ENCODE peak calls at places on chromosomes 7 and 10, in four cellular contexts. One of them, this sample, is unnamed.

GRCh38 chr10:37680716-37681616 is 176.4 kb downstream of the ZNF248 start:
- DNase-seq in lower leg skin: no peak
- DNase-seq in cardiac muscle cell: no peak
- DNase-seq in lung: no peak
- DNase-seq in this sample: no peak

GRCh38 chr7:115113776-115114175 is 191.9 kb downstream of the MDFIC start:
- DNase-seq in lower leg skin: no peak
- DNase-seq in lung: no peak
- DNase-seq in cardiac muscle cell: no peak
- DNase-seq in this sample: no peak

GRCh38 chr10:17428616-17429097 is 25.7 kb downstream of the ST8SIA6 start:
- DNase-seq in cardiac muscle cell: no peak
- DNase-seq in lower leg skin: no peak
- DNase-seq in lung: no peak
- DNase-seq in this sample: no peak

GRCh38 chr10:102652170-102652926 is 8.1 kb downstream of the TRIM8 start:
- DNase-seq in lower leg skin: no peak
- DNase-seq in lung: no peak
- DNase-seq in cardiac muscle cell: no peak
- DNase-seq in this sample: no peak

GRCh38 chr10:119341236-119342016 is 134.1 kb downstream of the GRK5 start:
- DNase-seq in lower leg skin: no peak
- DNase-seq in cardiac muscle cell: peak
- DNase-seq in lung: no peak
- DNase-seq in this sample: no peak

GRCh38 chr7:125059861-125060456 is 130.3 kb upstream of the POT1 start:
- DNase-seq in lower leg skin: no peak
- DNase-seq in lung: no peak
- DNase-seq in cardiac muscle cell: no peak
- DNase-seq in this sample: no peak

GRCh38 chr7:100577103-100577502 is 3.4 kb upstream of the SAP25 start:
- DNase-seq in cardiac muscle cell: no peak
- DNase-seq in lung: no peak
- DNase-seq in lower leg skin: no peak
- DNase-seq in this sample: no peak

GRCh38 chr10:98411166-98411565 is 3.8 kb downstream of the PYROXD2 start:
- DNase-seq in cardiac muscle cell: no peak
- DNase-seq in lung: no peak
- DNase-seq in lower leg skin: no peak
- DNase-seq in this sample: no peak

GRCh38 chr7:5636914-5637313 is 144.5 kb downstream of the RNF216 start:
- DNase-seq in cardiac muscle cell: no peak
- DNase-seq in lung: no peak
- DNase-seq in lower leg skin: peak
- DNase-seq in this sample: no peak

GRCh38 chr7:34136698-34137097 is 231.4 kb downstream of the BMPER start:
- DNase-seq in cardiac muscle cell: no peak
- DNase-seq in lower leg skin: no peak
- DNase-seq in lung: no peak
- DNase-seq in this sample: no peak

GRCh38 chr7:10956528-10956927 is 17.1 kb upstream of the PHF14 start:
- DNase-seq in lower leg skin: no peak
- DNase-seq in lung: no peak
- DNase-seq in cardiac muscle cell: no peak
- DNase-seq in this sample: no peak

GRCh38 chr7:47968852-47969774 is 10.3 kb downstream of the HUS1 start:
- DNase-seq in lung: peak
- DNase-seq in cardiac muscle cell: peak
- DNase-seq in lower leg skin: no peak
- DNase-seq in this sample: peak

GRCh38 chr7:139539231-139539630 is 15.7 kb downstream of the CLEC2L start:
- DNase-seq in lower leg skin: no peak
- DNase-seq in lung: no peak
- DNase-seq in cardiac muscle cell: no peak
- DNase-seq in this sample: no peak

GRCh38 chr10:130615463-130615862 is 479.3 kb downstream of the GLRX3 start:
- DNase-seq in lower leg skin: no peak
- DNase-seq in cardiac muscle cell: peak
- DNase-seq in lung: no peak
- DNase-seq in this sample: no peak

GRCh38 chr10:14779053-14779649 is 4.5 kb upstream of the FAM107B start:
- DNase-seq in cardiac muscle cell: no peak
- DNase-seq in lower leg skin: no peak
- DNase-seq in lung: no peak
- DNase-seq in this sample: no peak

GRCh38 chr7:112596260-112596659 is 115.5 kb downstream of the LSMEM1 start:
- DNase-seq in cardiac muscle cell: no peak
- DNase-seq in lower leg skin: no peak
- DNase-seq in lung: no peak
- DNase-seq in this sample: no peak

GRCh38 chr7:30510124-30511074 is 5.8 kb upstream of the GGCT start:
- DNase-seq in cardiac muscle cell: peak
- DNase-seq in lung: no peak
- DNase-seq in lower leg skin: no peak
- DNase-seq in this sample: no peak

GRCh38 chr10:74851834-74852233 is 25.4 kb downstream of the KAT6B start:
- DNase-seq in lung: no peak
- DNase-seq in cardiac muscle cell: no peak
- DNase-seq in lower leg skin: no peak
- DNase-seq in this sample: no peak

GRCh38 chr10:91935886-91936285 is 12.3 kb downstream of the BTAF1 start:
- DNase-seq in cardiac muscle cell: no peak
- DNase-seq in lower leg skin: no peak
- DNase-seq in lung: no peak
- DNase-seq in this sample: no peak

GRCh38 chr7:143214789-143215679 is 6.8 kb upstream of the TAS2R40 start:
- DNase-seq in cardiac muscle cell: peak
- DNase-seq in lower leg skin: peak
- DNase-seq in lung: peak
- DNase-seq in this sample: no peak

GRCh38 chr7:92809397-92810241 is 26.8 kb downstream of the CDK6 start:
- DNase-seq in lung: peak
- DNase-seq in lower leg skin: peak
- DNase-seq in cardiac muscle cell: peak
- DNase-seq in this sample: peak

GRCh38 chr10:12416396-12417090 is 67.2 kb downstream of the CAMK1D start:
- DNase-seq in lung: no peak
- DNase-seq in lower leg skin: no peak
- DNase-seq in cardiac muscle cell: no peak
- DNase-seq in this sample: no peak

GRCh38 chr7:19294629-19295028 is 149.4 kb upstream of the FERD3L start:
- DNase-seq in lung: no peak
- DNase-seq in lower leg skin: no peak
- DNase-seq in cardiac muscle cell: no peak
- DNase-seq in this sample: no peak

GRCh38 chr7:149196705-149197171 is 1.4 kb downstream of the ZNF282 start:
- DNase-seq in lower leg skin: no peak
- DNase-seq in lung: no peak
- DNase-seq in cardiac muscle cell: peak
- DNase-seq in this sample: no peak

GRCh38 chr10:3698312-3698711 is 86.7 kb downstream of the KLF6 start:
- DNase-seq in cardiac muscle cell: no peak
- DNase-seq in lung: no peak
- DNase-seq in lower leg skin: no peak
- DNase-seq in this sample: no peak

GRCh38 chr7:95687759-95688343 is 84.5 kb upstream of the DYNC1I1 start:
- DNase-seq in cardiac muscle cell: peak
- DNase-seq in lung: no peak
- DNase-seq in lower leg skin: no peak
- DNase-seq in this sample: no peak

GRCh38 chr7:92932450-92932849 is 96.1 kb upstream of the CDK6 start:
- DNase-seq in cardiac muscle cell: no peak
- DNase-seq in lung: no peak
- DNase-seq in lower leg skin: no peak
- DNase-seq in this sample: no peak

GRCh38 chr10:69958232-69958902 is 94.3 kb upstream of the MACROH2A2 start:
- DNase-seq in lung: no peak
- DNase-seq in cardiac muscle cell: peak
- DNase-seq in lower leg skin: no peak
- DNase-seq in this sample: no peak

GRCh38 chr10:31467791-31468535 is 148.9 kb downstream of the ZEB1 start:
- DNase-seq in lung: no peak
- DNase-seq in lower leg skin: no peak
- DNase-seq in cardiac muscle cell: no peak
- DNase-seq in this sample: no peak

GRCh38 chr7:66682350-66683093 is 53.8 kb downstream of the KCTD7 start:
- DNase-seq in lower leg skin: no peak
- DNase-seq in lung: peak
- DNase-seq in cardiac muscle cell: peak
- DNase-seq in this sample: no peak

GRCh38 chr7:77746164-77746823 is 50.0 kb downstream of the RSBN1L start:
- DNase-seq in lung: no peak
- DNase-seq in cardiac muscle cell: no peak
- DNase-seq in lower leg skin: no peak
- DNase-seq in this sample: no peak

GRCh38 chr10:100163704-100164621 is 21.9 kb downstream of the ERLIN1 start:
- DNase-seq in cardiac muscle cell: no peak
- DNase-seq in lung: no peak
- DNase-seq in lower leg skin: no peak
- DNase-seq in this sample: no peak

DNA sequence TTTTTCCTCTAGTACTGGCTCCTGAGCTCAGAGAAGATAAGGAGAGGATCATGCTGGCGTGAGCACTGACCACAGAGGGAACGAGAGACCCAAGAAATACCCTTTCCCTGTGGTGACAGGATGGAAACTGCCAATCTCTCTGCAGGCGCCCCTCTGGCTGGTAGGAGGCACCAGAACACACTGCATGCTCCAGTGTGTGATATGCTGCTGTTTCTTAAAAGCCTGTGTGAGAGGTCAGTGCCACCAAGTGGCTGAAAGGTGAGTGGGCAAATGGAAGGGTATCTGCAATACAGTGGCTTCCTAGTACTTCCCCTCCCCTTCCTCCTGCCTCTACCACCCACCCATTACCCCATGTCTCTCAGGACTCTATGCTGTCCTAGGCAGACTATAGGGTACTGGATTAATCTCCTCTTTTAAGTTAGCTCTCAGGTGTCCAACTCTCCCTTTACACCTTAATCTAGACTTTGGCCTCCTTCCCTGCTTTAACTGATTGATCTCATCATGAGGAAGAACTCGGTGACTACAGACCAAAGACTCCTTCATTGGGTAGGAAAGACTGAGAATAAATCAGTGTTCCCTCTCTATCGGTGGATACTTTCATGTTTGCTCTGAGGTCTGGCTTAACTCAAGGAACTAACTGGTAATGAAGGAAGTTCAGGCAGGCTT is 283.6 kb downstream of the ADRA2A start:
- DNase-seq in lower leg skin: no peak
- DNase-seq in cardiac muscle cell: peak
- DNase-seq in lung: peak
- DNase-seq in this sample: no peak
- TF ChIP-seq CTCF in lower leg skin: no peak
- TF ChIP-seq CTCF in cardiac muscle cell: no peak
- TF ChIP-seq CTCF in lung: peak
- TF ChIP-seq CTCF in this sample: no peak

GRCh38 chr10:127971973-127972615 is 65.2 kb downstream of the PTPRE start:
- DNase-seq in lower leg skin: no peak
- DNase-seq in cardiac muscle cell: no peak
- DNase-seq in lung: no peak
- DNase-seq in this sample: no peak

GRCh38 chr10:127972958-127973357 is 66.1 kb downstream of the PTPRE start:
- DNase-seq in lung: no peak
- DNase-seq in lower leg skin: no peak
- DNase-seq in cardiac muscle cell: no peak
- DNase-seq in this sample: no peak

GRCh38 chr10:127974911-127975310 is 68.0 kb downstream of the PTPRE start:
- DNase-seq in cardiac muscle cell: no peak
- DNase-seq in lower leg skin: no peak
- DNase-seq in lung: no peak
- DNase-seq in this sample: no peak

GRCh38 chr10:127976286-127976685 is 69.4 kb downstream of the PTPRE start:
- DNase-seq in lung: no peak
- DNase-seq in cardiac muscle cell: no peak
- DNase-seq in lower leg skin: no peak
- DNase-seq in this sample: no peak

DNA sequence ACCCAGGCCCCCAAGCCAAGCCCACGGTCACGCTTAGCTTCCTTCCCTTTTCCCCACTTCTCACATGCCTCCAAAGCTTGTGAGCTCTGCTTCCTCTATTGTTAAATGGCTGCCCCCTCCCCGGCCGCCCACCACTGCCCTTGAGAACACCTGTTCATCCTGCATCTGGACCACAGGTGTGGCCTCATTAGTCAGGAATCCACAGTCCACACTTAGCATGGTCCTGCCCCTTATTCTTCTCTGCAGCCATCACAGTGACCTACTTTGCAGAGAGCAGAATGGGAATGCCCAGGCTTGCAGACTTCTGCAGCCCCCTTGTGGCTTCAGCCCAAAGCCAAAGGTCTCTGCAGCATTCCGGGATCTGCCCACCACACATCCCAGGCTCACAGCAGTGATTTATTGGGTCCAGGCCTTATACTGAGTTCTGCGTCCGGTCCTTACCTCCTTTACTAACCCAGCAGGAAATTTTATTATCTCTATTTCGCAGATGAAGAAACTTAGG is 67.0 kb downstream of the PTPRE start:
- DNase-seq in cardiac muscle cell: no peak
- DNase-seq in lower leg skin: no peak
- DNase-seq in lung: no peak
- DNase-seq in this sample: no peak
- TF ChIP-seq CTCF in cardiac muscle cell: no peak
- TF ChIP-seq CTCF in lower leg skin: no peak
- TF ChIP-seq CTCF in lung: no peak
- TF ChIP-seq CTCF in this sample: no peak

DNA sequence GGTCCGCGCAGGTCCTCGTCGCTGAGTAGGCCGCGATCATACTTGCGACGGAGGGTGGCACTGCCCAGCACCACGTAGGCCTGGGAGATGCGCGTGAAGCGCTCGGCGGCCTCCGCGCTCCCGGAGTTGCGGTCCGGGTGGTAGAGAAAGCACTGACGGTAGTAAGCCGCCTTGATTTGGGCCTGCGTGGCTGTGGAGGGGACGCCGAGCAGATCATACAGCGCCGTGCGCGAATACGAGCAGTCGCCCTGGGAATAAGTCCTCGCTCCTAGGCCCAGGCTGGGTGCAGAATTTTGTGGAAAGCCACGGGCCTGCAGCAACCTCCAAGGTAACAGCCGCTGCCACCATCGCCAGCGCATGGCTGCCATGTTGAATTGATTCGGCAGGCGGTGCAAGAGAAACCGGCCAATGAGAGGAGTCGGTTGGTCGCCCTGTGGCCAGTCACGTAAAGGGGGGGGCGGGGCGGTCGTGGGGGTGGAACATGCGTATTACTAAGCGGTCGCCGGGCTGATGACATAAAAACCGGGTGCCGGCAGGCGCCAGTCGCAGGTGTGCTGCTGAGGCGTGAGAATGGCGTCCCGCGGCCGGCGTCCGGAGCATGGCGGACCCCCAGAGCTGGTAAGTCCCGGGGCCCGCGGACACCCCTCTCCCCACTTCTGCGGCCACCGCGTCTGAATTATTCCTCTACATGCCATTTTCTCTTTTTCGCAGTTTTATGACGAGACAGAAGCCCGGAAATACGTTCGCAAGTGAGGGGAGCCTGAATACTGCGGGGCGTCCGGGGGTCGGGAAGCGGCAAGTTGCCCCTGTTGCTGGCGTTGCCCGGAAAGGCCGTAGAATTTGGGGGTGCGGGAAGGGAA is at the start of the genes BUD23 and DNAJC30:
- DNase-seq in cardiac muscle cell: peak
- DNase-seq in lung: peak
- DNase-seq in lower leg skin: peak
- DNase-seq in this sample: peak
- TF ChIP-seq CTCF in cardiac muscle cell: no peak
- TF ChIP-seq CTCF in lung: peak
- TF ChIP-seq CTCF in lower leg skin: no peak
- TF ChIP-seq CTCF in this sample: no peak

GRCh38 chr7:151725844-151726770 is 150.8 kb downstream of the PRKAG2 start:
- DNase-seq in cardiac muscle cell: peak
- DNase-seq in lower leg skin: no peak
- DNase-seq in lung: no peak
- DNase-seq in this sample: no peak
- TF ChIP-seq CTCF in cardiac muscle cell: no peak
- TF ChIP-seq CTCF in lower leg skin: no peak
- TF ChIP-seq CTCF in lung: no peak
- TF ChIP-seq CTCF in this sample: no peak

This sample was measured in omental fat pad.